ENCODE peak calls at places on chromosome 19, in nine cellular contexts. E is effector memory CD8-positive, alpha-beta T cell; D is WTC11; U is neuronal stem cell; F is head of caudate nucleus; K is ELF-1; I is epithelial cell of esophagus; S is esophagus muscularis mucosa; M is stimulated activated effector memory CD8-positive, alpha-beta T cell treated with anti-CD3 and anti-CD28 coated beads, Interleukin-12 subunit alpha, Interleukin-12 subunit beta, amount 100 ng/mL, for 72 hours. T is an unnamed sample.

GRCh38 chr19:1980068-1980467 is 35.4 kb downstream of the BTBD2 start:
- DNase-seq in E (no peak), D (no peak), U (no peak), F (no peak), K (no peak), I (no peak), S (no peak), M (no peak), T (no peak)

GRCh38 chr19:50658438-50659317 is 9.4 kb downstream of the C19orf81 start:
- DNase-seq in E (no peak), D (peak; percentile 95), U (peak; percentile 93), F (peak; percentile 92), K (peak; percentile 94), I (peak; percentile 6), S (no peak), M (no peak), T (peak; percentile 41)

GRCh38 chr19:55482128-55482961 is 2.6 kb upstream of the NAT14 start:
- DNase-seq in E (no peak), D (no peak), U (no peak), F (no peak), K (peak; percentile 53), I (no peak), S (no peak), M (no peak), T (no peak)

GRCh38 chr19:741506-742131 is 9.3 kb upstream of the MISP start:
- DNase-seq in E (no peak), D (peak; percentile 68), U (no peak), F (no peak), K (peak; percentile 69), I (no peak), S (no peak), M (no peak), T (no peak)

GRCh38 chr19:37936166-37936565 is 29.2 kb downstream of the SIPA1L3 start:
- DNase-seq in E (no peak), D (no peak), U (no peak), F (no peak), K (no peak), I (no peak), S (no peak), M (no peak), T (peak; percentile 86)

GRCh38 chr19:8494158-8494557 is 8.3 kb downstream of the PRAM1 start:
- DNase-seq in E (no peak), D (no peak), U (no peak), F (no peak), K (no peak), I (peak; percentile 35), S (no peak), M (no peak), T (no peak)

GRCh38 chr19:33441277-33441699 is 67.8 kb downstream of the CEBPG start:
- DNase-seq in E (no peak), D (no peak), U (no peak), F (no peak), K (no peak), I (no peak), S (no peak), M (no peak), T (no peak)

GRCh38 chr19:11507370-11508078 is 1.9 kb upstream of the ZNF653 start:
- DNase-seq in E (no peak), D (no peak), U (no peak), F (no peak), K (peak; percentile 5), I (no peak), S (no peak), M (no peak), T (no peak)

GRCh38 chr19:50003810-50004419 is 21.3 kb downstream of the VRK3 start:
- DNase-seq in E (no peak), D (no peak), U (no peak), F (peak; percentile 43), K (no peak), I (peak; percentile 92), S (no peak), M (peak; percentile 26), T (no peak)

GRCh38 chr19:49488863-49489537 is 1.6 kb downstream of the RPL13A start:
- DNase-seq in E (no peak), D (no peak), U (no peak), F (no peak), K (peak; percentile 45), I (no peak), S (no peak), M (no peak), T (no peak)

GRCh38 chr19:47560999-47561398 is 11.9 kb downstream of the ZNF541 start:
- DNase-seq in E (no peak), D (no peak), U (no peak), F (no peak), K (no peak), I (no peak), S (no peak), M (no peak), T (no peak)

GRCh38 chr19:850221-850978 is 1.7 kb upstream of the ELANE start:
- DNase-seq in E (no peak), D (peak; percentile 55), U (no peak), F (no peak), K (peak; percentile 94), I (peak; percentile 33), S (peak; percentile 98), M (no peak), T (peak; percentile 83)

GRCh38 chr19:3670258-3670795 is 29.9 kb downstream of the PIP5K1C start:
- DNase-seq in E (no peak), D (no peak), U (no peak), F (no peak), K (peak; percentile 94), I (no peak), S (peak; percentile 98), M (no peak), T (peak; percentile 79)

GRCh38 chr19:42563352-42564210 is 31.1 kb downstream of the CEACAM8 start:
- DNase-seq in E (no peak), D (peak; percentile 56), U (peak; percentile 20), F (peak; percentile 63), K (peak; percentile 60), I (peak; percentile 61), S (no peak), M (no peak), T (peak; percentile 44)

GRCh38 chr19:46880440-46880839 is 19.6 kb downstream of the ARHGAP35 start:
- DNase-seq in E (no peak), D (no peak), U (no peak), F (no peak), K (no peak), I (no peak), S (no peak), M (no peak), T (no peak)

GRCh38 chr19:50803633-50804419 is 13.6 kb downstream of the ACP4 start:
- DNase-seq in E (peak; percentile 18), D (peak; percentile 49), U (no peak), F (no peak), K (no peak), I (no peak), S (no peak), M (no peak), T (no peak)

GRCh38 chr19:41701401-41702075 is 6.9 kb upstream of the CEACAM5 start:
- DNase-seq in E (no peak), D (peak; percentile 73), U (no peak), F (no peak), K (peak; percentile 4), I (no peak), S (peak; percentile 84), M (no peak), T (no peak)

GRCh38 chr19:51550848-51551672 is 19.6 kb upstream of the SIGLEC6 start:
- DNase-seq in E (no peak), D (no peak), U (no peak), F (no peak), K (no peak), I (no peak), S (no peak), M (no peak), T (no peak)

GRCh38 chr19:47514151-47514868 is 553 bp downstream of the NAPA start:
- DNase-seq in E (no peak), D (no peak), U (no peak), F (no peak), K (no peak), I (no peak), S (no peak), M (no peak), T (no peak)

GRCh38 chr19:7292950-7293794 is 1.0 kb downstream of the INSR start:
- DNase-seq in E (no peak), D (peak; percentile 25), U (no peak), F (peak; percentile 20), K (peak; percentile 25), I (no peak), S (no peak), M (no peak), T (no peak)

GRCh38 chr19:12331211-12331941 is 2.1 kb downstream of the ZNF563 start:
- DNase-seq in E (no peak), D (peak; percentile 13), U (no peak), F (no peak), K (no peak), I (no peak), S (no peak), M (peak; percentile 6), T (no peak)

GRCh38 chr19:37933965-37934364 is 27.0 kb downstream of the SIPA1L3 start:
- DNase-seq in E (no peak), D (no peak), U (no peak), F (no peak), K (no peak), I (peak; percentile 75), S (no peak), M (no peak), T (peak; percentile 87)

GRCh38 chr19:7658219-7658686 is 10.6 kb upstream of the RETN start:
- DNase-seq in E (no peak), D (no peak), U (no peak), F (peak; percentile 24), K (no peak), I (no peak), S (no peak), M (no peak), T (no peak)

T was measured in mucosa of gallbladder.